ENCODE peak calls at places on chromosomes 6 and 20, in six cellular contexts. Y is IMR-90, R is H9, L is H1, E is neuronal stem cell, X is trophoblast cell. J is an unnamed sample.

GRCh38 chr20:61482425-61482887 is 230.4 kb downstream of the CDH4 start:
- DNase-seq in Y (no peak), R (peak; percentile 31), L (no peak), E (no peak), X (no peak), J (no peak)

GRCh38 chr6:122322824-122323223 is 76.6 kb upstream of the HSF2 start:
- DNase-seq in Y (peak; percentile 3), R (no peak), L (no peak), E (no peak), X (no peak), J (peak; percentile 68)

GRCh38 chr20:63829943-63830820 is 882 bp downstream of the ZBTB46 start:
- DNase-seq in Y (peak; percentile 36), R (no peak), L (no peak), E (no peak), X (peak; percentile 44), J (peak; percentile 54)

GRCh38 chr20:63202021-63202420 is 13.9 kb downstream of the YTHDF1 start:
- DNase-seq in Y (no peak), R (no peak), L (no peak), E (no peak), X (no peak), J (no peak)

GRCh38 chr6:7900621-7901020 is 10.0 kb downstream of the TXNDC5 start:
- DNase-seq in Y (no peak), R (no peak), L (no peak), E (no peak), X (no peak), J (no peak)

GRCh38 chr6:112372213-112372806 is 25.2 kb downstream of the RFPL4B start:
- DNase-seq in Y (peak; percentile 46), R (no peak), L (no peak), E (no peak), X (peak; percentile 56), J (peak; percentile 24)

GRCh38 chr6:133466666-133467065 is 225.5 kb downstream of the EYA4 start:
- DNase-seq in Y (peak; percentile 49), R (no peak), L (no peak), E (no peak), X (no peak), J (no peak)

GRCh38 chr20:62938105-62938888 is at the start of gene GID8:
- DNase-seq in Y (peak; percentile 33), R (no peak), L (no peak), E (no peak), X (peak; percentile 70), J (peak; percentile 74)

GRCh38 chr6:132063738-132064137 is 112.6 kb upstream of the CCN2 start:
- DNase-seq in Y (peak; percentile 85), R (no peak), L (no peak), E (no peak), X (peak; percentile 73), J (peak; percentile 51)

DNA sequence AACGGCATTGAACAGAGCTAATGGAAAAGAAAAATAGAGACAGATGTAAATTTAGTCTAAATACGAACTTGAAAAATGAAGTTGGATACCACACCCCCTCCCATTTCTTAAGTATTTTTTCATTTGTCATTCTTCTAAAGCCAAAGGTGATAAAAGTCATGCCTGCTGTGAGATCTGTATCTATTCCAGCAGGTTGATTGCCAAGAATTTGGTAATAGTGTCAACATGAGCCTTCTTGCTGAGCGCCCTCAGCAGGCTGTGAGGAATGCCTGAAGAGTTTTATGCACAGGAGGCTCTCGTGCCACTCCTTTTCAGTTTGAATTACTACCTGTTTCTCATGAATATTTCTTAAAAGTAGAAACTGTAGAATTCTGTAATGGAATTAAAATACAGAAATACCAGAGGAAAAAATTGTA is 165.4 kb downstream of the QKI start:
- DNase-seq in Y (no peak), R (no peak), L (no peak), E (no peak), X (peak; percentile 75), J (no peak)
- H3K27ac ChIP-seq in Y (no peak overlapping the region), R (no peak overlapping the region), L (no peak overlapping the region), E (no peak overlapping the region), X (no peak overlapping the region), J (no peak overlapping the region)

GRCh38 chr20:44716309-44717106 is 1.3 kb downstream of the CCN5 start:
- DNase-seq in Y (no peak), R (no peak), L (no peak), E (no peak), X (no peak), J (no peak)

GRCh38 chr20:44714701-44715494 is at the start of gene CCN5:
- DNase-seq in Y (peak; percentile 64), R (no peak), L (no peak), E (no peak), X (no peak), J (peak; percentile 66)

GRCh38 chr20:44711237-44711636 is 3.9 kb upstream of the CCN5 start:
- DNase-seq in Y (peak; percentile 34), R (no peak), L (no peak), E (no peak), X (no peak), J (no peak)

GRCh38 chr20:44715495-44716308 is 533 bp downstream of the CCN5 start:
- DNase-seq in Y (no peak), R (no peak), L (no peak), E (no peak), X (no peak), J (no peak)

GRCh38 chr20:44714102-44714700 is 968 bp upstream of the CCN5 start:
- DNase-seq in Y (no peak), R (no peak), L (no peak), E (no peak), X (no peak), J (no peak)
- H4K91ac ChIP-seq in Y (peak overlapping the region; percentile 32), R (no peak overlapping the region), L (peak overlapping the region; percentile 78), E (no peak overlapping the region), X (no peak overlapping the region), J (no peak overlapping the region)

DNA sequence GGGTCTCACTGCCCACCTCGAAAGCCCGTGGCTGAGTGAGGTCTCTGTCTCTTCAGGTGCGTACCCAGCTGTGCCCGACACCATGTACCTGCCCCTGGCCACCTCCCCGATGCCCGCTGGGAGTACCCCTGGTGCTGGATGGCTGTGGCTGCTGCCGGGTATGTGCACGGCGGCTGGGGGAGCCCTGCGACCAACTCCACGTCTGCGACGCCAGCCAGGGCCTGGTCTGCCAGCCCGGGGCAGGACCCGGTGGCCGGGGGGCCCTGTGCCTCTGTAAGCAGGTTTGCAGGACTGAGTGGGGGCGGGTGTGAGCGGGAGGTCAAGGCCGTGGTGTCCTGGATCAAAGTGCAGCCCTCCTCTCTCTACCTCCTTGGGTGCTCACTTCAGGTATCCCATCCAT is 4.7 kb downstream of the CCN5 start:
- DNase-seq in Y (no peak), R (no peak), L (no peak), E (no peak), X (no peak), J (no peak)
- H3K27ac ChIP-seq in Y (no peak overlapping the region), R (no peak overlapping the region), L (no peak overlapping the region), E (no peak overlapping the region), X (no peak overlapping the region), J (no peak overlapping the region)

GRCh38 chr6:44771647-44772415 is 384.3 kb downstream of the CDC5L start:
- DNase-seq in Y (no peak), R (peak; percentile 39), L (no peak), E (no peak), X (no peak), J (no peak)
- H4K91ac ChIP-seq in Y (no peak overlapping the region), R (no peak overlapping the region), L (no peak overlapping the region), E (no peak overlapping the region), X (no peak overlapping the region), J (no peak overlapping the region)

DNA sequence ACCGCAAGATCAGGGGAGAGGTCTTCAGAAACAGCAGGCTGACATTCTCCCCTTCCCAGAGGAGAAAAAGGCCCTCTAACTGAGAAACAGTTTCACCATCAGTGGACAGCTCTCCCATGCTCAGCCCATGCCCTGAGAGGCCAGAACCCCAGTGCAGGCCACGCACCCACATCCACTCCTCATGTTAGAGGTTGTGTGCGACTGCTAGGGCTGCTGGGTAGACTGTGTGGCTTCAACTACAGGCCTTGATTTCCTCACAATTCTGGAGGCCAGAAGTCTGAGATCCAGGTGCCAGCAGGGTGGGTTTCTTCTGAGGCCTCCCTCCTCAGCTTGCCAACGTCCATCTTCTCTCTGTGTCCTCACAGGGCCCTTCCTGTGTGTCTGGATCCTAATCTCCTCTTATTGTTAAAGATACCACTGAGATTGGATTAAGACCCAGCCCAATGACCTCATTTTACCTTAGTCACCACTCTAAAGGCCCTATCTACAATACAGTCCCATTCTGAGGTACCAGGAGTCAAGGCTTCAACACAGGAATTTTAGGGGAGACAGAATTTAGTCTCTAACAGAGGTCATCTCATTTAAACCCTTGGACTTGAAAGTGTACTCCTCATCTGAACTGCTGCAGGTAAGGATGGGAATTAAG is 67.7 kb upstream of the CD93 start:
- DNase-seq in Y (no peak), R (peak; percentile 4), L (no peak), E (no peak), X (no peak), J (no peak)
- H3K27ac ChIP-seq in Y (no peak overlapping the region), R (no peak overlapping the region), L (no peak overlapping the region), E (no peak overlapping the region), X (no peak overlapping the region), J (no peak overlapping the region)

GRCh38 chr6:129903082-129903481 is 42.0 kb upstream of the TMEM244 start:
- DNase-seq in Y (no peak), R (no peak), L (no peak), E (no peak), X (peak; percentile 82), J (no peak)

GRCh38 chr6:129906515-129907077 is 45.5 kb upstream of the TMEM244 start:
- DNase-seq in Y (no peak), R (no peak), L (no peak), E (no peak), X (no peak), J (no peak)

DNA sequence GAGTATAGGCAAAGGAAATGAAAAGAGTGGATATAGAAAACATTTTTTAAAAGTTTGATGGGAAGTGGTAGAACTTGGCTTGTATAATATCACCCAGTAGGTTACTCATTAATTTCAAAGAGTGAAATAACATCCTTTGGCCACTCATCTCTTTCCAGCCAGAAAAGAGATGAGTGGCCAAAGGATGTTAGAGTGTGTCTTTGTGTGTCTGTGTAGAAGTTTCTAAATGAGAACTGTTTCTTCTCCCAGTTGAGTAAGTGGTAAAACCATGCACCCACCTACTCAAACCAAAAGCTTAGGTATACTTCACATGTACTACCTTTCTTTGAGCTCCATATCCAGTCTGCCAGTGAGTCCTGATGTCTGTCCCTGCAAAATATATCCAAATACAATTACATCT is 47.7 kb upstream of the TMEM244 start:
- DNase-seq in Y (no peak), R (no peak), L (no peak), E (no peak), X (no peak), J (no peak)
- H4K91ac ChIP-seq in Y (no peak overlapping the region), R (no peak overlapping the region), L (no peak overlapping the region), E (no peak overlapping the region), X (no peak overlapping the region), J (no peak overlapping the region)

DNA sequence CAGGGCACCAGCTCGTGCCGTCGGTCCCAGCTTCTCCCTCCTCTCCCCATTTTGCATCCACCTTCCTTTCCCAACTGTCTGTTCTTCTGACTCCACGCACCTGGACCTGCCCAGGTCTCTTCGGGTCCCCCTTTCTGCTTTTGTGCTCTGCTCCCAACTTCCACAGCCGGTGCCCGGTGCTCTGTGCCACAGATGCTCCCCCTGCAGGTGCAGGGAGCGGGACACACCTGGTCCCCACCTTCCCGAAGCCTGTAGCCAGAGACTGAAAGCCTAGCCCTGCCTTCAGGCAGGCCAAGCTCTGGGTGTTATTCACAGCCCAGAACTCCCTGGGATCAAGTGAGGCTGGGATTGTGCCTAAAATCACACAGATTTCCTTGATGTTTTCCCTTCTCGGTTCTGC is 24.6 kb upstream of the BMP7 start:
- DNase-seq in Y (no peak), R (peak; percentile 69), L (peak; percentile 71), E (no peak), X (no peak), J (no peak)
- H3K27ac ChIP-seq in Y (no peak overlapping the region), R (no peak overlapping the region), L (no peak overlapping the region), E (no peak overlapping the region), X (no peak overlapping the region), J (no peak overlapping the region)

GRCh38 chr20:43717616-43717995 is 9.2 kb downstream of the GTSF1L start:
- DNase-seq in Y (no peak), R (no peak), L (no peak), E (no peak), X (peak; percentile 25), J (no peak)
- H4K91ac ChIP-seq in Y (no peak overlapping the region), R (no peak overlapping the region), L (no peak overlapping the region), E (no peak overlapping the region), X (no peak overlapping the region), J (no peak overlapping the region)

J was measured in mesenchymal stem cell.